ENCODE peak calls at places on chromosomes 5 and 9, in five cellular contexts. N is RPMI8226, R is sigmoid colon, O is vagina, S is putamen. X is an unnamed sample.

GRCh38 chr5:123795688-123796087 is 283.7 kb downstream of the CSNK1G3 start:
- DNase-seq in N (no peak), O (no peak), R (no peak), S (no peak), X (no peak)

GRCh38 chr9:101457003-101457402 is 21.4 kb upstream of the ALDOB start:
- DNase-seq in R (no peak), S (no peak), N (no peak), O (no peak), X (no peak)

GRCh38 chr9:13446261-13446660 is 166.8 kb upstream of the MPDZ start:
- DNase-seq in R (no peak), O (no peak), N (no peak), S (no peak), X (no peak)

GRCh38 chr9:126169736-126170135 is 156.9 kb upstream of the MVB12B start:
- DNase-seq in S (no peak), R (no peak), O (peak), N (no peak), X (no peak)

GRCh38 chr9:86407022-86407421 is 52.8 kb upstream of the TUT7 start:
- DNase-seq in S (no peak), O (no peak), N (peak), R (no peak), X (peak)

GRCh38 chr9:27157736-27158135 is 48.7 kb downstream of the TEK start:
- DNase-seq in N (no peak), O (no peak), R (no peak), S (no peak), X (no peak)

GRCh38 chr5:14161825-14162556 is 18.8 kb downstream of the TRIO start:
- DNase-seq in N (peak), S (no peak), O (no peak), R (no peak), X (no peak)

GRCh38 chr9:89408628-89409101 is 89.2 kb downstream of the SEMA4D start:
- DNase-seq in N (no peak), R (peak), S (no peak), O (no peak), X (no peak)

GRCh38 chr9:27572566-27572917 is 739 bp downstream of the C9orf72 start:
- DNase-seq in S (peak), R (peak), O (no peak), N (peak), X (peak)

GRCh38 chr9:77575785-77576184 is 72.3 kb downstream of the GNA14 start:
- DNase-seq in O (no peak), S (no peak), N (peak), R (no peak), X (peak)

GRCh38 chr9:676780-677458 is 164.6 kb upstream of the DMRT1 start:
- DNase-seq in R (no peak), O (no peak), N (no peak), S (no peak), X (no peak)

GRCh38 chr5:133247881-133248642 is 196.2 kb downstream of the HSPA4 start:
- DNase-seq in O (no peak), S (no peak), R (no peak), N (peak), X (peak)

GRCh38 chr9:132239518-132239917 is 77.7 kb downstream of the NTNG2 start:
- DNase-seq in O (no peak), N (no peak), R (no peak), S (no peak), X (no peak)

GRCh38 chr5:151237685-151238084 is 13.8 kb upstream of the CCDC69 start:
- DNase-seq in N (no peak), S (no peak), O (no peak), R (peak), X (no peak)

GRCh38 chr5:1351156-1351555 is 6.3 kb upstream of the CLPTM1L start:
- DNase-seq in R (no peak), S (peak), O (no peak), N (no peak), X (no peak)

GRCh38 chr5:145341842-145342241 is 493.3 kb downstream of the PRELID2 start:
- DNase-seq in N (no peak), R (no peak), O (no peak), S (no peak), X (no peak)

GRCh38 chr5:95285406-95285761 is 490 bp upstream of the MCTP1 start:
- DNase-seq in S (no peak), N (no peak), R (no peak), O (no peak), X (no peak)

GRCh38 chr5:112908854-112909253 is 13.2 kb downstream of the REEP5 start:
- DNase-seq in O (no peak), R (no peak), N (no peak), S (no peak), X (no peak)

GRCh38 chr9:95127249-95128176 is 190.0 kb downstream of the FANCC start:
- DNase-seq in R (peak), O (no peak), N (peak), S (peak), X (peak)

GRCh38 chr5:171391996-171392577 is 4.4 kb downstream of the NPM1 start:
- DNase-seq in N (no peak), R (no peak), O (no peak), S (no peak), X (no peak)

GRCh38 chr9:119026120-119026519 is 343.1 kb downstream of the BRINP1 start:
- DNase-seq in N (no peak), O (no peak), S (peak), R (peak), X (peak)

GRCh38 chr5:111950660-111951059 is 193.7 kb upstream of the NREP start:
- DNase-seq in R (no peak), O (no peak), S (no peak), N (no peak), X (peak)

GRCh38 chr9:92094655-92095054 is 20.6 kb downstream of the SPTLC1 start:
- DNase-seq in N (no peak), S (peak), R (no peak), O (no peak), X (no peak)

GRCh38 chr9:96048116-96048953 is 172.8 kb downstream of the ERCC6L2 start:
- DNase-seq in S (peak), N (no peak), R (no peak), O (no peak), X (no peak)

GRCh38 chr9:89654025-89654662 is 49.3 kb downstream of the GADD45G start:
- DNase-seq in R (peak), N (no peak), O (no peak), S (no peak), X (no peak)

GRCh38 chr9:13083973-13084528 is 195.4 kb downstream of the MPDZ start:
- DNase-seq in S (no peak), O (no peak), R (no peak), N (no peak), X (peak)

GRCh38 chr9:88052446-88052845 is 78.1 kb upstream of the CDK20 start:
- DNase-seq in N (no peak), O (no peak), S (no peak), R (no peak), X (peak)

GRCh38 chr9:83247732-83248131 is 184.8 kb upstream of the RASEF start:
- DNase-seq in O (no peak), N (no peak), R (no peak), S (no peak), X (no peak)

GRCh38 chr5:38871790-38872551 is 26.2 kb downstream of the OSMR start:
- DNase-seq in N (no peak), S (no peak), R (no peak), O (no peak), X (peak)

GRCh38 chr5:14108170-14108996 is 34.8 kb upstream of the TRIO start:
- DNase-seq in O (no peak), R (peak), N (peak), S (peak), X (peak)

X was measured in myocyte.